ENCODE peak calls at places on chromosomes 16 and 17, in four cellular contexts. B is mucosa of descending colon, V is neural progenitor cell, O is heart right ventricle. E is an unnamed sample. For H3K4me1, the result is how much of the 10 kb centered on the place peaks cover.

GRCh38 chr17:50754521-50754920 is 12.8 kb downstream of the ANKRD40CL start:
- DNase-seq in V (no peak), B (no peak), O (no peak), E (no peak)

GRCh38 chr16:86505185-86505898 is 5.0 kb upstream of the FOXF1 start:
- DNase-seq in B (no peak), V (peak), O (no peak), E (no peak)

GRCh38 chr16:70695351-70696070 is 9.7 kb upstream of the MTSS2 start:
- DNase-seq in B (peak), V (peak), O (peak), E (peak)

GRCh38 chr16:67017451-67017750 is 11.5 kb upstream of the CBFB start:
- DNase-seq in B (peak), V (no peak), O (no peak), E (no peak)

GRCh38 chr16:51012396-51012795 is 138.7 kb downstream of the SALL1 start:
- DNase-seq in B (no peak), V (no peak), O (no peak), E (no peak)

GRCh38 chr16:85084841-85085535 is 27.3 kb downstream of the CIBAR2 start:
- DNase-seq in O (no peak), B (no peak), V (no peak), E (no peak)

GRCh38 chr17:54919456-54919855 is 18.8 kb downstream of the TOM1L1 start:
- DNase-seq in O (no peak), B (no peak), V (no peak), E (no peak)

GRCh38 chr16:50862818-50863672 is 121.2 kb downstream of the CYLD start:
- DNase-seq in B (no peak), V (no peak), O (no peak), E (no peak)

GRCh38 chr17:28267720-28268609 is 51.0 kb upstream of the TMEM97 start:
- DNase-seq in O (no peak), B (no peak), V (no peak), E (no peak)

GRCh38 chr16:80932725-80933124 is 74.0 kb downstream of the CMC2 start:
- DNase-seq in B (peak), V (no peak), O (peak), E (no peak)

GRCh38 chr16:23803591-23804123 is 32.1 kb upstream of the PRKCB start:
- DNase-seq in V (peak), O (peak), B (peak), E (peak)

GRCh38 chr17:73934696-73935095 is 268.8 kb upstream of the RPL38 start:
- DNase-seq in O (no peak), B (no peak), V (no peak), E (no peak)

GRCh38 chr16:75695708-75696107 is 5.6 kb downstream of the DUXB start:
- DNase-seq in O (no peak), B (no peak), V (peak), E (peak)

GRCh38 chr16:80614908-80615696 is 74.3 kb downstream of the DYNLRB2 start:
- DNase-seq in B (no peak), O (no peak), V (no peak), E (peak)

GRCh38 chr17:56172517-56172982 is 19.3 kb downstream of the ANKFN1 start:
- DNase-seq in O (no peak), B (no peak), V (peak), E (no peak)

GRCh38 chr17:34195987-34196386 is 59.1 kb upstream of the CCL2 start:
- DNase-seq in O (no peak), B (no peak), V (no peak), E (no peak)

GRCh38 chr17:68015081-68015723 is 18.9 kb upstream of the C17orf58 start:
- DNase-seq in O (no peak), B (no peak), V (no peak), E (no peak)

GRCh38 chr16:53817117-53817516 is 113.2 kb downstream of the FTO start:
- DNase-seq in B (no peak), V (no peak), O (no peak), E (peak)

GRCh38 chr17:20944014-20944905 is 98.6 kb downstream of the USP22 start:
- DNase-seq in V (peak), B (peak), O (no peak), E (no peak)

GRCh38 chr17:15893333-15894024 is 51.5 kb upstream of the ADORA2B start:
- DNase-seq in O (no peak), V (no peak), B (no peak), E (no peak)

GRCh38 chr16:72947379-72948237 is 100.3 kb downstream of the ZFHX3 start:
- DNase-seq in B (no peak), V (peak), O (no peak), E (no peak)

GRCh38 chr16:12819126-12820117 is 15.7 kb upstream of the CPPED1 start:
- DNase-seq in B (peak), O (peak), V (peak), E (peak)

GRCh38 chr17:40461036-40461721 is 17.9 kb downstream of the IGFBP4 start:
- DNase-seq in O (no peak), B (no peak), V (no peak), E (peak)

GRCh38 chr17:8137645-8138342 is 13.9 kb upstream of the HES7 start:
- DNase-seq in B (no peak), O (no peak), V (no peak), E (no peak)

GRCh38 chr16:86343111-86343642 is 167.2 kb upstream of the FOXF1 start:
- DNase-seq in B (peak), V (no peak), O (peak), E (no peak)

GRCh38 chr16:30065943-30066881 is 652 bp downstream of the ALDOA start:
- DNase-seq in V (peak), B (no peak), O (no peak), E (peak)

GRCh38 chr16:5428932-5429331 is 331.3 kb upstream of the EEF2KMT start:
- DNase-seq in B (peak), O (no peak), V (peak), E (no peak)

GRCh38 chr17:68399638-68400403 is 57.5 kb downstream of the WIPI1 start:
- DNase-seq in B (no peak), O (no peak), V (no peak), E (no peak)

GRCh38 chr16:50644730-50645129 is 36.4 kb downstream of the SNX20 start:
- DNase-seq in O (no peak), B (no peak), V (peak), E (no peak)

GRCh38 chr17:72373910-72374741 is 253.3 kb downstream of the SOX9 start:
- DNase-seq in B (no peak), O (no peak), V (peak), E (no peak)

GRCh38 chr17:30031214-30031869 is 85.3 kb upstream of the NSRP1 start:
- DNase-seq in B (no peak), V (no peak), O (no peak), E (no peak)

GRCh38 chr17:10059684-10060211 is 138.7 kb downstream of the GAS7 start:
- DNase-seq in B (no peak), V (no peak), O (peak), E (no peak)

GRCh38 chr17:19414396-19415280 is 3.6 kb downstream of the RNF112 start:
- DNase-seq in O (no peak), B (no peak), V (no peak), E (no peak)

GRCh38 chr16:3952342-3953131 is 72.0 kb upstream of the CREBBP start:
- DNase-seq in B (peak), V (peak), O (peak), E (no peak)

GRCh38 chr16:84324439-84325262 is 30.0 kb downstream of the WFDC1 start:
- DNase-seq in V (no peak), B (no peak), O (no peak), E (no peak)

GRCh38 chr16:50530277-50531236 is 17.6 kb upstream of the NKD1 start:
- DNase-seq in B (no peak), O (no peak), V (no peak), E (no peak)

GRCh38 chr16:67399218-67399733 is 6.0 kb upstream of the TPPP3 start:
- DNase-seq in V (peak), O (peak), B (peak), E (peak)

GRCh38 chr16:30473231-30474061 is 904 bp downstream of the ITGAL start:
- DNase-seq in O (peak), B (peak), V (no peak), E (no peak)

GRCh38 chr16:70706948-70707465 is 21.2 kb upstream of the MTSS2 start:
- DNase-seq in V (no peak), B (no peak), O (no peak), E (peak)

DNA sequence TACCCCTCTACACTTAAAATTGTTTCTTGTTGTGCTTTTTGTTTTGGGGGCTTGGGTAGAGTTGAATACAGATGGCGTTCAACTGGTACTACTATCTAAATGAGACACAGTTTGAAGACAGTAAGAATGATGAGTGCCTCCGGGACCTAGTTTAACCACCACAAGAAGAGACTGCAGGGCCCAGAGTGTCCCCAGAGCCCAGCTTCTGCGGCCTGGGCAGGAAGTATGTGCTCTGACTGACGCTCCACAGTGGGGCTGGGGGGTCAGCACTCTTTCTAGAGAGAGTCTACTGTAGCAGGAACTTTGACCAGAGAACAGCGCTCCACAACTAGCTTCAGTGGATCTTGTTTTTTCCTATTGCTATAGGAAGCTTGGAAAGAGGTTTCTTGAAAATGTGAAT is 174.0 kb downstream of the VPS53 start:
- DNase-seq in V (no peak), O (no peak), B (no peak), E (no peak)
- H3K4me1 ChIP-seq in V (under half), O (under half), B (under half), E (under half)

GRCh38 chr17:82861393-82861775 is 21.6 kb upstream of the ZNF750 start:
- DNase-seq in B (no peak), V (no peak), O (no peak), E (no peak)
- H3K4me1 ChIP-seq in B (under half), V (under half), O (under half), E (under half)

DNA sequence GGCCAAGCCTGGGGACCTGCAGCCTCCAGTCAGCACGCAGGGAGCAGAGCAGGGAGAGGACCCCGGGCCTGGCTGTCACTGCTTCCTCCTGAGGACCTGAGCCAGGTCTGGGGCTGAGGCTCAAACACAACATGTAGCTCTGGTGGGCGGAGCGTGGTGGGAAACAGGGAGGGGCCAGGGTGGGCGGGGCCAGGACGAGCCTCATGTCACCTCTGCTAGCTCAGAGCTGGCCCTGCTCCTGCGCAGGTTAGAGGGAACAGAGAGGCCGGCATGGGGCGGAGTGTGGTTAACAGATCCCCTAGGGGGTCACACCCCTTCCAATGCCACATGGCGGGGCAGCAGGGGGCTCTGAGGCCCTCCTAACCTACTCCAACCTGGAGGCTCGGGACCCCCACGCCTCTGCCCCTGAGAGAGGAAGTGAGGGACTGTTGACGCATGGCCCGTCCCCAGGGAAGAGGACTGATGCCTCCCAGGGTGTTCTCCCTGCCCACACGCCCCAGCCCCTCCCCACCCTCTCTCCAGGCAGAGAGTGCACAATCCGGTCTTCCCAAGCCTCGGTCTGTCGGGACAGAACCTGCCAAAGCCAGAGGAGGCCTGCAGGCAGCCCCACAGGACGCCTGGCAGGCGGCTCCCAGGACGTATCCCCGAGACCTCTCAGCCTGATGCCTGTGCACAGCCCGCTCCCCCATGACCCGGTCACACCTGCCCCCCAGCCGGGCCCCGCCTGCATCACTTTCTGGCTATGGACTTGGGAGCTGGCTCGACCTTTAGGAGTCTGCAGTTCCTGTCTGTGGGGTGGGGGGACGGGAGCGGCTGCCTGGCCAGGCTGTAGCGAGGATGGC is 15.2 kb downstream of the PIEZO1 start:
- DNase-seq in V (peak), O (no peak), B (peak), E (peak)
- H3K4me1 ChIP-seq in V (half or more), O (half or more), B (half or more), E (half or more)

GRCh38 chr17:75777243-75777922 is 7.2 kb upstream of the UNK start:
- DNase-seq in B (no peak), O (no peak), V (no peak), E (no peak)
- H3K4me1 ChIP-seq in B (under half), O (under half), V (under half), E (under half)

DNA sequence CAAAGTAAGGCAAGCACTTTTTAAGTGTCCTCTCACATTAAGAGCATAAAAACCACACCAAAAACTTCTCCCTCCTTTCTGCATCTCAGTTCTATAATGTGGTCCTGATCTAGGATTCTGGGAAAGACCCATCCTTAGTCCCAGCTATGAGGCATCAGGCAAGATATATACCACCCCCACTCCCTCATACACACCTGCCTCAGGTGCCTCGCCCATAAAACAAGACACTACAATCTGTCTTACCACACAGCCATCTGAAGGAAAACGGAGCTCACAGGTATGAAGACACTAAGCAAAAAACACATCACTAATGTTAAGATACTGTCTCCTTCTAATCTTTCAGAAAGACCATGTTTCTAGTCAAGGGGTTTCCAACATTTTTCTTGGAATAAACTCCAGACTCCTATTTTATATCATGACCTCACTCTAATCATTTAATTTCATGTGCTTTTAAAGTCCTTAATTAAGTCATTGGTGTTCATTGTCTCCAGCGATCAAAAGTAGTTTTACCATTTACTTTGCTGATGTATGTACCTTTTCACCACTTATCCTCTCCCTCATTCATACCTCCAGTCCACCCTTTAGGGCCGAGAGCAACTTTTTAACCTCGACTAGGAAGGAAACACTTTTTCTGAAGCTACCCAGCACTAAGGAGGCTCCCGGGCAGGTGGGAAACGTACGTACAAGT is 1.1 kb downstream of the MAP3K14 start:
- DNase-seq in B (no peak), V (no peak), O (no peak), E (no peak)
- H3K4me1 ChIP-seq in B (half or more), V (under half), O (half or more), E (half or more)

DNA sequence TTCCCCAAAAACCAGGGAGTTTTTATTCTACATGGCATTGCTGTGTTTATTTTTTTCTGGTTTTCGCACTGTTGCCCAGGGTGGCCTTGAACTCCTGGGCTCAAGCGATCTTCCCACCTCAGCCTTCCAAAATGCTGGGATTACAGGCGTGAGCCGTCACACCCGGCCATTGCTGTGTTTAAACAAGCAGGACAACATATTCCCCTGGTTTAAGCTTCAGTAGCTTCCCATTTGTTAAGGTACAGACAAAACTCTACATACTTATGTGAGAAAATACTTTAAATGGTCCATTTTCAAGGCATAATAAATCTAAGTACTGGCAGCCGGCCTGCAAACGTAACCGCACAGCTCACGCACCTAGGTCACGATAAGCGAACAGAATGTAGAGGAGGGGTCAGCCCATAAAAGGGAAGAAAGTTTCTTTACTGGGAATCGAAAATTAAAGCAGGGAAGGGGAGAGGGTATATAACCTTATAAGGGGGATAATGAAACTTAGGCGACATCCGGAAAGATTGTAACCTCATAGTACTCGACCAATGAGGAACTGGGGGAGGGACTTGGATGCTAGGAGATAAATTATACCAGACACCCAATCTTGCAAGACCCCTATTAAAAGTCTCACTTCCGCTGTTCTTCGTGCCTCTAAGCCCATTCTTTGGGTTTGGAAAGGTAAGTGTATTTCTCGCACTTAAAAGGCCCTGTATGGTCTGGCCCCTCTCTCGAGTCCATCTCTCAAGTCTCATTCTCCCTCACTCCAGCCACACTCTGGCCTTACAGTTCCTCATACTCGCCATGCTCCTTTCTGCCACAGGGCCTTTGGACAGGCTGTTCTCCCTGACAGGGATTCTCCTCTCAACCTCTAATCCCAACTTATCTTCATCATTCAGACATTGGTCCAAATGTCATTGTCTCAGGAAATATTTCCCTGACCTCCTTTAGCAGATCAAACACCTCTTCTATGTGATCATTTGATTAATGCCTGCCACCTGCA is 59.2 kb downstream of the TEX14 start:
- DNase-seq in B (no peak), V (no peak), O (no peak), E (no peak)
- H3K4me1 ChIP-seq in B (under half), V (under half), O (under half), E (under half)

E was measured in A549.